ENCODE peak calls at places on chromosomes 2 and 18, in ten cellular contexts. One of them, this sample, is unnamed.

GRCh38 chr2:37011126-37011525 is 44.8 kb upstream of the STRN start:
- DNase-seq in ELR: no peak
- DNase-seq in AG08395: no peak
- DNase-seq in Kasumi-1: no peak
- DNase-seq in HS-27A: no peak
- DNase-seq in anterior cingulate cortex: no peak
- DNase-seq in activated naive CD8-positive, alpha-beta T cell treated with anti-CD3 and anti-CD28 coated beads, Interleukin-2, amount 10 ng/mL, durations not matched to agents 7 days and 5 days: no peak
- DNase-seq in ureter: no peak
- DNase-seq in astrocyte: no peak
- DNase-seq in colonic mucosa: no peak
- DNase-seq in this sample: no peak

GRCh38 chr2:236934656-236935055 is 151.0 kb upstream of the COPS8 start:
- DNase-seq in activated naive CD8-positive, alpha-beta T cell treated with anti-CD3 and anti-CD28 coated beads, Interleukin-2, amount 10 ng/mL, durations not matched to agents 7 days and 5 days: no peak
- DNase-seq in AG08395: no peak
- DNase-seq in astrocyte: no peak
- DNase-seq in ELR: no peak
- DNase-seq in HS-27A: no peak
- DNase-seq in Kasumi-1: no peak
- DNase-seq in anterior cingulate cortex: no peak
- DNase-seq in ureter: no peak
- DNase-seq in colonic mucosa: peak
- DNase-seq in this sample: no peak

GRCh38 chr2:63842149-63843061 is 709 bp downstream of the UGP2 start:
- DNase-seq in ureter: peak
- DNase-seq in AG08395: peak
- DNase-seq in anterior cingulate cortex: peak
- DNase-seq in ELR: peak
- DNase-seq in Kasumi-1: peak
- DNase-seq in activated naive CD8-positive, alpha-beta T cell treated with anti-CD3 and anti-CD28 coated beads, Interleukin-2, amount 10 ng/mL, durations not matched to agents 7 days and 5 days: peak
- DNase-seq in colonic mucosa: peak
- DNase-seq in astrocyte: peak
- DNase-seq in HS-27A: peak
- DNase-seq in this sample: peak

GRCh38 chr2:238846503-238847431 is 1.1 kb upstream of the TWIST2 start:
- DNase-seq in ureter: no peak
- DNase-seq in Kasumi-1: no peak
- DNase-seq in colonic mucosa: no peak
- DNase-seq in activated naive CD8-positive, alpha-beta T cell treated with anti-CD3 and anti-CD28 coated beads, Interleukin-2, amount 10 ng/mL, durations not matched to agents 7 days and 5 days: no peak
- DNase-seq in ELR: peak
- DNase-seq in HS-27A: no peak
- DNase-seq in anterior cingulate cortex: no peak
- DNase-seq in AG08395: no peak
- DNase-seq in astrocyte: peak
- DNase-seq in this sample: peak

GRCh38 chr18:76791642-76792041 is 30.7 kb upstream of the ZNF236 start:
- DNase-seq in AG08395: no peak
- DNase-seq in anterior cingulate cortex: no peak
- DNase-seq in ELR: no peak
- DNase-seq in astrocyte: no peak
- DNase-seq in activated naive CD8-positive, alpha-beta T cell treated with anti-CD3 and anti-CD28 coated beads, Interleukin-2, amount 10 ng/mL, durations not matched to agents 7 days and 5 days: no peak
- DNase-seq in HS-27A: no peak
- DNase-seq in colonic mucosa: no peak
- DNase-seq in Kasumi-1: no peak
- DNase-seq in ureter: no peak
- DNase-seq in this sample: no peak

GRCh38 chr18:42274488-42275137 is 319.6 kb downstream of the PIK3C3 start:
- DNase-seq in activated naive CD8-positive, alpha-beta T cell treated with anti-CD3 and anti-CD28 coated beads, Interleukin-2, amount 10 ng/mL, durations not matched to agents 7 days and 5 days: no peak
- DNase-seq in ELR: peak
- DNase-seq in colonic mucosa: no peak
- DNase-seq in anterior cingulate cortex: no peak
- DNase-seq in AG08395: peak
- DNase-seq in ureter: no peak
- DNase-seq in HS-27A: peak
- DNase-seq in Kasumi-1: peak
- DNase-seq in astrocyte: no peak
- DNase-seq in this sample: peak

GRCh38 chr18:58370662-58371061 is 258.2 kb downstream of the ALPK2 start:
- DNase-seq in anterior cingulate cortex: no peak
- DNase-seq in colonic mucosa: no peak
- DNase-seq in Kasumi-1: no peak
- DNase-seq in ELR: no peak
- DNase-seq in activated naive CD8-positive, alpha-beta T cell treated with anti-CD3 and anti-CD28 coated beads, Interleukin-2, amount 10 ng/mL, durations not matched to agents 7 days and 5 days: no peak
- DNase-seq in astrocyte: no peak
- DNase-seq in HS-27A: no peak
- DNase-seq in ureter: no peak
- DNase-seq in AG08395: no peak
- DNase-seq in this sample: no peak

GRCh38 chr18:32072321-32072720 is 19.4 kb upstream of the RNF138 start:
- DNase-seq in colonic mucosa: no peak
- DNase-seq in activated naive CD8-positive, alpha-beta T cell treated with anti-CD3 and anti-CD28 coated beads, Interleukin-2, amount 10 ng/mL, durations not matched to agents 7 days and 5 days: no peak
- DNase-seq in anterior cingulate cortex: no peak
- DNase-seq in HS-27A: no peak
- DNase-seq in ureter: no peak
- DNase-seq in ELR: peak
- DNase-seq in AG08395: peak
- DNase-seq in astrocyte: no peak
- DNase-seq in Kasumi-1: peak
- DNase-seq in this sample: no peak

GRCh38 chr18:13726972-13727331 is 479 bp downstream of the RNMT start:
- DNase-seq in ureter: peak
- DNase-seq in anterior cingulate cortex: no peak
- DNase-seq in astrocyte: no peak
- DNase-seq in AG08395: peak
- DNase-seq in activated naive CD8-positive, alpha-beta T cell treated with anti-CD3 and anti-CD28 coated beads, Interleukin-2, amount 10 ng/mL, durations not matched to agents 7 days and 5 days: peak
- DNase-seq in HS-27A: peak
- DNase-seq in ELR: peak
- DNase-seq in Kasumi-1: peak
- DNase-seq in colonic mucosa: peak
- DNase-seq in this sample: peak

GRCh38 chr2:109187711-109188484 is 58.9 kb downstream of the SH3RF3 start:
- DNase-seq in colonic mucosa: no peak
- DNase-seq in ELR: no peak
- DNase-seq in ureter: no peak
- DNase-seq in AG08395: no peak
- DNase-seq in anterior cingulate cortex: no peak
- DNase-seq in HS-27A: no peak
- DNase-seq in activated naive CD8-positive, alpha-beta T cell treated with anti-CD3 and anti-CD28 coated beads, Interleukin-2, amount 10 ng/mL, durations not matched to agents 7 days and 5 days: no peak
- DNase-seq in Kasumi-1: no peak
- DNase-seq in astrocyte: no peak
- DNase-seq in this sample: no peak

GRCh38 chr2:43133708-43134570 is 92.5 kb downstream of the ZFP36L2 start:
- DNase-seq in astrocyte: no peak
- DNase-seq in colonic mucosa: peak
- DNase-seq in HS-27A: no peak
- DNase-seq in AG08395: no peak
- DNase-seq in activated naive CD8-positive, alpha-beta T cell treated with anti-CD3 and anti-CD28 coated beads, Interleukin-2, amount 10 ng/mL, durations not matched to agents 7 days and 5 days: peak
- DNase-seq in anterior cingulate cortex: peak
- DNase-seq in Kasumi-1: peak
- DNase-seq in ureter: no peak
- DNase-seq in ELR: no peak
- DNase-seq in this sample: no peak

GRCh38 chr2:119255760-119256573 is 32.3 kb downstream of the STEAP3 start:
- DNase-seq in anterior cingulate cortex: no peak
- DNase-seq in ureter: no peak
- DNase-seq in HS-27A: peak
- DNase-seq in astrocyte: peak
- DNase-seq in ELR: peak
- DNase-seq in activated naive CD8-positive, alpha-beta T cell treated with anti-CD3 and anti-CD28 coated beads, Interleukin-2, amount 10 ng/mL, durations not matched to agents 7 days and 5 days: no peak
- DNase-seq in AG08395: peak
- DNase-seq in colonic mucosa: no peak
- DNase-seq in Kasumi-1: no peak
- DNase-seq in this sample: peak

GRCh38 chr2:118312963-118313756 is 224.9 kb downstream of the INSIG2 start:
- DNase-seq in astrocyte: no peak
- DNase-seq in Kasumi-1: no peak
- DNase-seq in anterior cingulate cortex: no peak
- DNase-seq in HS-27A: no peak
- DNase-seq in ELR: no peak
- DNase-seq in colonic mucosa: no peak
- DNase-seq in ureter: no peak
- DNase-seq in AG08395: no peak
- DNase-seq in activated naive CD8-positive, alpha-beta T cell treated with anti-CD3 and anti-CD28 coated beads, Interleukin-2, amount 10 ng/mL, durations not matched to agents 7 days and 5 days: no peak
- DNase-seq in this sample: no peak

GRCh38 chr2:131042161-131042775 is 51.0 kb downstream of the FAM168B start:
- DNase-seq in astrocyte: no peak
- DNase-seq in colonic mucosa: no peak
- DNase-seq in ureter: no peak
- DNase-seq in activated naive CD8-positive, alpha-beta T cell treated with anti-CD3 and anti-CD28 coated beads, Interleukin-2, amount 10 ng/mL, durations not matched to agents 7 days and 5 days: no peak
- DNase-seq in anterior cingulate cortex: no peak
- DNase-seq in Kasumi-1: peak
- DNase-seq in AG08395: peak
- DNase-seq in HS-27A: no peak
- DNase-seq in ELR: peak
- DNase-seq in this sample: no peak

GRCh38 chr2:201246280-201246679 is 14.1 kb upstream of the CASP8 start:
- DNase-seq in AG08395: no peak
- DNase-seq in ELR: no peak
- DNase-seq in anterior cingulate cortex: no peak
- DNase-seq in HS-27A: no peak
- DNase-seq in astrocyte: no peak
- DNase-seq in colonic mucosa: no peak
- DNase-seq in activated naive CD8-positive, alpha-beta T cell treated with anti-CD3 and anti-CD28 coated beads, Interleukin-2, amount 10 ng/mL, durations not matched to agents 7 days and 5 days: no peak
- DNase-seq in Kasumi-1: no peak
- DNase-seq in ureter: no peak
- DNase-seq in this sample: no peak

GRCh38 chr2:148642112-148642744 is 2.3 kb upstream of the EPC2 start:
- DNase-seq in AG08395: no peak
- DNase-seq in colonic mucosa: no peak
- DNase-seq in activated naive CD8-positive, alpha-beta T cell treated with anti-CD3 and anti-CD28 coated beads, Interleukin-2, amount 10 ng/mL, durations not matched to agents 7 days and 5 days: no peak
- DNase-seq in astrocyte: no peak
- DNase-seq in Kasumi-1: no peak
- DNase-seq in HS-27A: no peak
- DNase-seq in ELR: no peak
- DNase-seq in anterior cingulate cortex: no peak
- DNase-seq in ureter: no peak
- DNase-seq in this sample: no peak

GRCh38 chr18:57915241-57915640 is 112.1 kb upstream of the ATP8B1 start:
- DNase-seq in anterior cingulate cortex: no peak
- DNase-seq in astrocyte: peak
- DNase-seq in AG08395: no peak
- DNase-seq in Kasumi-1: no peak
- DNase-seq in ureter: no peak
- DNase-seq in HS-27A: no peak
- DNase-seq in colonic mucosa: no peak
- DNase-seq in activated naive CD8-positive, alpha-beta T cell treated with anti-CD3 and anti-CD28 coated beads, Interleukin-2, amount 10 ng/mL, durations not matched to agents 7 days and 5 days: no peak
- DNase-seq in ELR: no peak
- DNase-seq in this sample: peak

GRCh38 chr2:72989770-72990556 is 72.6 kb downstream of the EMX1 start:
- DNase-seq in Kasumi-1: no peak
- DNase-seq in astrocyte: peak
- DNase-seq in anterior cingulate cortex: peak
- DNase-seq in ureter: peak
- DNase-seq in activated naive CD8-positive, alpha-beta T cell treated with anti-CD3 and anti-CD28 coated beads, Interleukin-2, amount 10 ng/mL, durations not matched to agents 7 days and 5 days: peak
- DNase-seq in AG08395: no peak
- DNase-seq in ELR: no peak
- DNase-seq in HS-27A: no peak
- DNase-seq in colonic mucosa: no peak
- DNase-seq in this sample: no peak

GRCh38 chr2:16664052-16664731 is 1.4 kb downstream of the CYRIA start:
- DNase-seq in anterior cingulate cortex: peak
- DNase-seq in ELR: no peak
- DNase-seq in HS-27A: no peak
- DNase-seq in Kasumi-1: peak
- DNase-seq in AG08395: peak
- DNase-seq in ureter: no peak
- DNase-seq in activated naive CD8-positive, alpha-beta T cell treated with anti-CD3 and anti-CD28 coated beads, Interleukin-2, amount 10 ng/mL, durations not matched to agents 7 days and 5 days: no peak
- DNase-seq in colonic mucosa: peak
- DNase-seq in astrocyte: peak
- DNase-seq in this sample: peak

GRCh38 chr2:127413200-127413599 is 5.0 kb upstream of the PROC start:
- DNase-seq in ELR: no peak
- DNase-seq in Kasumi-1: no peak
- DNase-seq in activated naive CD8-positive, alpha-beta T cell treated with anti-CD3 and anti-CD28 coated beads, Interleukin-2, amount 10 ng/mL, durations not matched to agents 7 days and 5 days: no peak
- DNase-seq in colonic mucosa: no peak
- DNase-seq in ureter: no peak
- DNase-seq in astrocyte: no peak
- DNase-seq in AG08395: no peak
- DNase-seq in HS-27A: no peak
- DNase-seq in anterior cingulate cortex: no peak
- DNase-seq in this sample: no peak

GRCh38 chr2:43950383-43951008 is 45.3 kb downstream of the LRPPRC start:
- DNase-seq in ELR: peak
- DNase-seq in astrocyte: peak
- DNase-seq in ureter: no peak
- DNase-seq in anterior cingulate cortex: no peak
- DNase-seq in Kasumi-1: peak
- DNase-seq in HS-27A: peak
- DNase-seq in activated naive CD8-positive, alpha-beta T cell treated with anti-CD3 and anti-CD28 coated beads, Interleukin-2, amount 10 ng/mL, durations not matched to agents 7 days and 5 days: no peak
- DNase-seq in AG08395: peak
- DNase-seq in colonic mucosa: no peak
- DNase-seq in this sample: peak

GRCh38 chr2:160140001-160140400 is 60.1 kb downstream of the ITGB6 start:
- DNase-seq in ureter: no peak
- DNase-seq in AG08395: no peak
- DNase-seq in ELR: peak
- DNase-seq in activated naive CD8-positive, alpha-beta T cell treated with anti-CD3 and anti-CD28 coated beads, Interleukin-2, amount 10 ng/mL, durations not matched to agents 7 days and 5 days: no peak
- DNase-seq in Kasumi-1: no peak
- DNase-seq in astrocyte: no peak
- DNase-seq in HS-27A: no peak
- DNase-seq in colonic mucosa: no peak
- DNase-seq in anterior cingulate cortex: no peak
- DNase-seq in this sample: no peak

GRCh38 chr2:95760839-95761525 is 169.2 kb downstream of the TRIM43 start:
- DNase-seq in activated naive CD8-positive, alpha-beta T cell treated with anti-CD3 and anti-CD28 coated beads, Interleukin-2, amount 10 ng/mL, durations not matched to agents 7 days and 5 days: no peak
- DNase-seq in anterior cingulate cortex: no peak
- DNase-seq in HS-27A: peak
- DNase-seq in AG08395: peak
- DNase-seq in ureter: no peak
- DNase-seq in ELR: peak
- DNase-seq in Kasumi-1: no peak
- DNase-seq in colonic mucosa: no peak
- DNase-seq in astrocyte: peak
- DNase-seq in this sample: no peak

GRCh38 chr2:181991171-181991885 is 5.7 kb downstream of the PPP1R1C start:
- DNase-seq in activated naive CD8-positive, alpha-beta T cell treated with anti-CD3 and anti-CD28 coated beads, Interleukin-2, amount 10 ng/mL, durations not matched to agents 7 days and 5 days: no peak
- DNase-seq in AG08395: no peak
- DNase-seq in astrocyte: no peak
- DNase-seq in ELR: no peak
- DNase-seq in Kasumi-1: no peak
- DNase-seq in HS-27A: no peak
- DNase-seq in colonic mucosa: no peak
- DNase-seq in ureter: no peak
- DNase-seq in anterior cingulate cortex: no peak
- DNase-seq in this sample: no peak

GRCh38 chr18:2147866-2148265 is 423.4 kb downstream of the METTL4 start:
- DNase-seq in activated naive CD8-positive, alpha-beta T cell treated with anti-CD3 and anti-CD28 coated beads, Interleukin-2, amount 10 ng/mL, durations not matched to agents 7 days and 5 days: no peak
- DNase-seq in anterior cingulate cortex: no peak
- DNase-seq in HS-27A: no peak
- DNase-seq in Kasumi-1: no peak
- DNase-seq in astrocyte: peak
- DNase-seq in ureter: no peak
- DNase-seq in AG08395: peak
- DNase-seq in colonic mucosa: no peak
- DNase-seq in ELR: peak
- DNase-seq in this sample: no peak

GRCh38 chr2:28281739-28282138 is 110.9 kb upstream of the FOSL2 start:
- DNase-seq in colonic mucosa: no peak
- DNase-seq in ureter: no peak
- DNase-seq in activated naive CD8-positive, alpha-beta T cell treated with anti-CD3 and anti-CD28 coated beads, Interleukin-2, amount 10 ng/mL, durations not matched to agents 7 days and 5 days: no peak
- DNase-seq in Kasumi-1: no peak
- DNase-seq in AG08395: no peak
- DNase-seq in astrocyte: no peak
- DNase-seq in ELR: no peak
- DNase-seq in anterior cingulate cortex: no peak
- DNase-seq in HS-27A: no peak
- DNase-seq in this sample: no peak

GRCh38 chr18:2963048-2963447 is 49.9 kb downstream of the LPIN2 start:
- DNase-seq in AG08395: no peak
- DNase-seq in Kasumi-1: no peak
- DNase-seq in astrocyte: no peak
- DNase-seq in ureter: no peak
- DNase-seq in ELR: no peak
- DNase-seq in colonic mucosa: no peak
- DNase-seq in HS-27A: no peak
- DNase-seq in anterior cingulate cortex: no peak
- DNase-seq in activated naive CD8-positive, alpha-beta T cell treated with anti-CD3 and anti-CD28 coated beads, Interleukin-2, amount 10 ng/mL, durations not matched to agents 7 days and 5 days: no peak
- DNase-seq in this sample: no peak

GRCh38 chr18:11500153-11501122 is 109.0 kb upstream of the SLC35G4 start:
- DNase-seq in Kasumi-1: no peak
- DNase-seq in astrocyte: peak
- DNase-seq in colonic mucosa: no peak
- DNase-seq in ureter: peak
- DNase-seq in HS-27A: peak
- DNase-seq in ELR: peak
- DNase-seq in anterior cingulate cortex: no peak
- DNase-seq in AG08395: peak
- DNase-seq in activated naive CD8-positive, alpha-beta T cell treated with anti-CD3 and anti-CD28 coated beads, Interleukin-2, amount 10 ng/mL, durations not matched to agents 7 days and 5 days: no peak
- DNase-seq in this sample: peak